ENCODE peak calls at places on chromosomes 2 and 18, in six cellular contexts. One of them, this sample, is unnamed.

GRCh38 chr2:137287934-137288639 is 522.7 kb downstream of the THSD7B start:
- DNase-seq in sciatic nerve: no peak
- DNase-seq in C1 segment of cervical spinal cord: no peak
- DNase-seq in stimulated activated CD4-positive, alpha-beta T cell treated with anti-CD3 and anti-CD28 coated beads, Interleukin-2, amount 100 ng/mL, for 24 hours: no peak
- DNase-seq in esophagus squamous epithelium: no peak
- DNase-seq in activated CD4-positive, alpha-beta T cell treated with anti-CD3 and anti-CD28 coated beads, Interleukin-2, amount 10 ng/mL, durations not matched to agents 24 days and 14 days: no peak
- DNase-seq in this sample: no peak

GRCh38 chr2:96143231-96143847 is 1.9 kb downstream of the DUSP2 start:
- DNase-seq in sciatic nerve: no peak
- DNase-seq in C1 segment of cervical spinal cord: no peak
- DNase-seq in stimulated activated CD4-positive, alpha-beta T cell treated with anti-CD3 and anti-CD28 coated beads, Interleukin-2, amount 100 ng/mL, for 24 hours: peak; percentile 53
- DNase-seq in esophagus squamous epithelium: no peak
- DNase-seq in activated CD4-positive, alpha-beta T cell treated with anti-CD3 and anti-CD28 coated beads, Interleukin-2, amount 10 ng/mL, durations not matched to agents 24 days and 14 days: no peak
- DNase-seq in this sample: no peak

GRCh38 chr2:105857076-105857740 is 112.5 kb downstream of the NCK2 start:
- DNase-seq in sciatic nerve: no peak
- DNase-seq in C1 segment of cervical spinal cord: no peak
- DNase-seq in stimulated activated CD4-positive, alpha-beta T cell treated with anti-CD3 and anti-CD28 coated beads, Interleukin-2, amount 100 ng/mL, for 24 hours: peak; percentile 53
- DNase-seq in esophagus squamous epithelium: no peak
- DNase-seq in activated CD4-positive, alpha-beta T cell treated with anti-CD3 and anti-CD28 coated beads, Interleukin-2, amount 10 ng/mL, durations not matched to agents 24 days and 14 days: peak; percentile 78
- DNase-seq in this sample: no peak

GRCh38 chr18:32257073-32257780 is 67.4 kb downstream of the MEP1B start:
- DNase-seq in sciatic nerve: no peak
- DNase-seq in C1 segment of cervical spinal cord: no peak
- DNase-seq in stimulated activated CD4-positive, alpha-beta T cell treated with anti-CD3 and anti-CD28 coated beads, Interleukin-2, amount 100 ng/mL, for 24 hours: no peak
- DNase-seq in esophagus squamous epithelium: no peak
- DNase-seq in activated CD4-positive, alpha-beta T cell treated with anti-CD3 and anti-CD28 coated beads, Interleukin-2, amount 10 ng/mL, durations not matched to agents 24 days and 14 days: no peak
- DNase-seq in this sample: no peak

GRCh38 chr2:44942304-44943030 is 965 bp downstream of the SIX3 start:
- DNase-seq in sciatic nerve: no peak
- DNase-seq in C1 segment of cervical spinal cord: no peak
- DNase-seq in stimulated activated CD4-positive, alpha-beta T cell treated with anti-CD3 and anti-CD28 coated beads, Interleukin-2, amount 100 ng/mL, for 24 hours: no peak
- DNase-seq in esophagus squamous epithelium: no peak
- DNase-seq in activated CD4-positive, alpha-beta T cell treated with anti-CD3 and anti-CD28 coated beads, Interleukin-2, amount 10 ng/mL, durations not matched to agents 24 days and 14 days: peak; percentile 71
- DNase-seq in this sample: no peak

GRCh38 chr2:46521215-46521683 is 41.9 kb downstream of the TMEM247 start:
- DNase-seq in sciatic nerve: peak; percentile 83
- DNase-seq in C1 segment of cervical spinal cord: no peak
- DNase-seq in stimulated activated CD4-positive, alpha-beta T cell treated with anti-CD3 and anti-CD28 coated beads, Interleukin-2, amount 100 ng/mL, for 24 hours: no peak
- DNase-seq in esophagus squamous epithelium: no peak
- DNase-seq in activated CD4-positive, alpha-beta T cell treated with anti-CD3 and anti-CD28 coated beads, Interleukin-2, amount 10 ng/mL, durations not matched to agents 24 days and 14 days: no peak
- DNase-seq in this sample: no peak

GRCh38 chr2:169247231-169247630 is 115.1 kb downstream of the LRP2 start:
- DNase-seq in sciatic nerve: no peak
- DNase-seq in C1 segment of cervical spinal cord: no peak
- DNase-seq in stimulated activated CD4-positive, alpha-beta T cell treated with anti-CD3 and anti-CD28 coated beads, Interleukin-2, amount 100 ng/mL, for 24 hours: no peak
- DNase-seq in esophagus squamous epithelium: no peak
- DNase-seq in activated CD4-positive, alpha-beta T cell treated with anti-CD3 and anti-CD28 coated beads, Interleukin-2, amount 10 ng/mL, durations not matched to agents 24 days and 14 days: no peak
- DNase-seq in this sample: no peak

GRCh38 chr2:198347936-198348335 is 543.5 kb downstream of the PLCL1 start:
- DNase-seq in sciatic nerve: no peak
- DNase-seq in C1 segment of cervical spinal cord: no peak
- DNase-seq in stimulated activated CD4-positive, alpha-beta T cell treated with anti-CD3 and anti-CD28 coated beads, Interleukin-2, amount 100 ng/mL, for 24 hours: no peak
- DNase-seq in esophagus squamous epithelium: no peak
- DNase-seq in activated CD4-positive, alpha-beta T cell treated with anti-CD3 and anti-CD28 coated beads, Interleukin-2, amount 10 ng/mL, durations not matched to agents 24 days and 14 days: no peak
- DNase-seq in this sample: no peak

GRCh38 chr2:238203973-238204683 is 633 bp upstream of the ILKAP start:
- DNase-seq in sciatic nerve: no peak
- DNase-seq in C1 segment of cervical spinal cord: no peak
- DNase-seq in stimulated activated CD4-positive, alpha-beta T cell treated with anti-CD3 and anti-CD28 coated beads, Interleukin-2, amount 100 ng/mL, for 24 hours: no peak
- DNase-seq in esophagus squamous epithelium: no peak
- DNase-seq in activated CD4-positive, alpha-beta T cell treated with anti-CD3 and anti-CD28 coated beads, Interleukin-2, amount 10 ng/mL, durations not matched to agents 24 days and 14 days: no peak
- DNase-seq in this sample: no peak

GRCh38 chr2:75342504-75343175 is 143.3 kb upstream of the TACR1 start:
- DNase-seq in sciatic nerve: no peak
- DNase-seq in C1 segment of cervical spinal cord: no peak
- DNase-seq in stimulated activated CD4-positive, alpha-beta T cell treated with anti-CD3 and anti-CD28 coated beads, Interleukin-2, amount 100 ng/mL, for 24 hours: no peak
- DNase-seq in esophagus squamous epithelium: no peak
- DNase-seq in activated CD4-positive, alpha-beta T cell treated with anti-CD3 and anti-CD28 coated beads, Interleukin-2, amount 10 ng/mL, durations not matched to agents 24 days and 14 days: no peak
- DNase-seq in this sample: no peak

GRCh38 chr18:13253786-13254755 is 35.5 kb downstream of the LDLRAD4 start:
- DNase-seq in sciatic nerve: peak; percentile 40
- DNase-seq in C1 segment of cervical spinal cord: no peak
- DNase-seq in stimulated activated CD4-positive, alpha-beta T cell treated with anti-CD3 and anti-CD28 coated beads, Interleukin-2, amount 100 ng/mL, for 24 hours: no peak
- DNase-seq in esophagus squamous epithelium: no peak
- DNase-seq in activated CD4-positive, alpha-beta T cell treated with anti-CD3 and anti-CD28 coated beads, Interleukin-2, amount 10 ng/mL, durations not matched to agents 24 days and 14 days: no peak
- DNase-seq in this sample: no peak

GRCh38 chr18:70195852-70196434 is 9.5 kb downstream of the RTTN start:
- DNase-seq in sciatic nerve: no peak
- DNase-seq in C1 segment of cervical spinal cord: no peak
- DNase-seq in stimulated activated CD4-positive, alpha-beta T cell treated with anti-CD3 and anti-CD28 coated beads, Interleukin-2, amount 100 ng/mL, for 24 hours: no peak
- DNase-seq in esophagus squamous epithelium: no peak
- DNase-seq in activated CD4-positive, alpha-beta T cell treated with anti-CD3 and anti-CD28 coated beads, Interleukin-2, amount 10 ng/mL, durations not matched to agents 24 days and 14 days: peak; percentile 72
- DNase-seq in this sample: no peak

GRCh38 chr2:17076535-17076934 is 410.9 kb upstream of the CYRIA start:
- DNase-seq in sciatic nerve: no peak
- DNase-seq in C1 segment of cervical spinal cord: no peak
- DNase-seq in stimulated activated CD4-positive, alpha-beta T cell treated with anti-CD3 and anti-CD28 coated beads, Interleukin-2, amount 100 ng/mL, for 24 hours: no peak
- DNase-seq in esophagus squamous epithelium: no peak
- DNase-seq in activated CD4-positive, alpha-beta T cell treated with anti-CD3 and anti-CD28 coated beads, Interleukin-2, amount 10 ng/mL, durations not matched to agents 24 days and 14 days: no peak
- DNase-seq in this sample: no peak

GRCh38 chr18:38368246-38368645 is 802.6 kb upstream of the CELF4 start:
- DNase-seq in sciatic nerve: no peak
- DNase-seq in C1 segment of cervical spinal cord: no peak
- DNase-seq in stimulated activated CD4-positive, alpha-beta T cell treated with anti-CD3 and anti-CD28 coated beads, Interleukin-2, amount 100 ng/mL, for 24 hours: no peak
- DNase-seq in esophagus squamous epithelium: no peak
- DNase-seq in activated CD4-positive, alpha-beta T cell treated with anti-CD3 and anti-CD28 coated beads, Interleukin-2, amount 10 ng/mL, durations not matched to agents 24 days and 14 days: no peak
- DNase-seq in this sample: no peak

GRCh38 chr2:105617631-105618350 is 126.9 kb upstream of the NCK2 start:
- DNase-seq in sciatic nerve: no peak
- DNase-seq in C1 segment of cervical spinal cord: no peak
- DNase-seq in stimulated activated CD4-positive, alpha-beta T cell treated with anti-CD3 and anti-CD28 coated beads, Interleukin-2, amount 100 ng/mL, for 24 hours: no peak
- DNase-seq in esophagus squamous epithelium: no peak
- DNase-seq in activated CD4-positive, alpha-beta T cell treated with anti-CD3 and anti-CD28 coated beads, Interleukin-2, amount 10 ng/mL, durations not matched to agents 24 days and 14 days: no peak
- DNase-seq in this sample: no peak

GRCh38 chr2:66561645-66562336 is 126.9 kb downstream of the MEIS1 start:
- DNase-seq in sciatic nerve: no peak
- DNase-seq in C1 segment of cervical spinal cord: no peak
- DNase-seq in stimulated activated CD4-positive, alpha-beta T cell treated with anti-CD3 and anti-CD28 coated beads, Interleukin-2, amount 100 ng/mL, for 24 hours: no peak
- DNase-seq in esophagus squamous epithelium: no peak
- DNase-seq in activated CD4-positive, alpha-beta T cell treated with anti-CD3 and anti-CD28 coated beads, Interleukin-2, amount 10 ng/mL, durations not matched to agents 24 days and 14 days: no peak
- DNase-seq in this sample: no peak

GRCh38 chr2:239239607-239240479 is 161.0 kb downstream of the HDAC4 start:
- DNase-seq in sciatic nerve: no peak
- DNase-seq in C1 segment of cervical spinal cord: no peak
- DNase-seq in stimulated activated CD4-positive, alpha-beta T cell treated with anti-CD3 and anti-CD28 coated beads, Interleukin-2, amount 100 ng/mL, for 24 hours: no peak
- DNase-seq in esophagus squamous epithelium: no peak
- DNase-seq in activated CD4-positive, alpha-beta T cell treated with anti-CD3 and anti-CD28 coated beads, Interleukin-2, amount 10 ng/mL, durations not matched to agents 24 days and 14 days: no peak
- DNase-seq in this sample: no peak